ENCODE peak calls at places on chromosome 15, in eight cellular contexts. One of them, this sample, is unnamed.

GRCh38 chr15:90954712-90955671 is at the start of gene RCCD1:
- DNase-seq in dorsolateral prefrontal cortex: peak; percentile 97
- DNase-seq in A549: peak; percentile 98
- DNase-seq in progenitor cell of endocrine pancreas: peak; percentile 80
- DNase-seq in fibroblast of pulmonary artery: peak; percentile 95
- DNase-seq in WTC11: peak; percentile 93
- DNase-seq in OCI-LY7: peak; percentile 98
- DNase-seq in heart right ventricle: peak; percentile 95
- DNase-seq in this sample: peak; percentile 90

GRCh38 chr15:50476143-50476542 is 51.9 kb downstream of the USP8 start:
- DNase-seq in WTC11: no peak
- DNase-seq in A549: no peak
- DNase-seq in progenitor cell of endocrine pancreas: no peak
- DNase-seq in heart right ventricle: no peak
- DNase-seq in fibroblast of pulmonary artery: no peak
- DNase-seq in OCI-LY7: no peak
- DNase-seq in dorsolateral prefrontal cortex: no peak
- DNase-seq in this sample: no peak

GRCh38 chr15:67080118-67080899 is 14.9 kb downstream of the SMAD3 start:
- DNase-seq in fibroblast of pulmonary artery: peak; percentile 81
- DNase-seq in A549: no peak
- DNase-seq in progenitor cell of endocrine pancreas: no peak
- DNase-seq in heart right ventricle: peak; percentile 38
- DNase-seq in WTC11: no peak
- DNase-seq in dorsolateral prefrontal cortex: no peak
- DNase-seq in OCI-LY7: no peak
- DNase-seq in this sample: peak; percentile 94

GRCh38 chr15:66674756-66675155 is 27.3 kb upstream of the SMAD6 start:
- DNase-seq in A549: no peak
- DNase-seq in OCI-LY7: no peak
- DNase-seq in fibroblast of pulmonary artery: no peak
- DNase-seq in heart right ventricle: no peak
- DNase-seq in dorsolateral prefrontal cortex: no peak
- DNase-seq in progenitor cell of endocrine pancreas: no peak
- DNase-seq in WTC11: no peak
- DNase-seq in this sample: no peak

GRCh38 chr15:38603271-38603670 is 38.7 kb upstream of the RASGRP1 start:
- DNase-seq in heart right ventricle: no peak
- DNase-seq in A549: no peak
- DNase-seq in OCI-LY7: no peak
- DNase-seq in progenitor cell of endocrine pancreas: no peak
- DNase-seq in fibroblast of pulmonary artery: no peak
- DNase-seq in dorsolateral prefrontal cortex: no peak
- DNase-seq in WTC11: peak; percentile 30
- DNase-seq in this sample: no peak

GRCh38 chr15:25333049-25333448 is 105.8 kb downstream of the UBE3A start:
- DNase-seq in fibroblast of pulmonary artery: no peak
- DNase-seq in dorsolateral prefrontal cortex: no peak
- DNase-seq in heart right ventricle: no peak
- DNase-seq in progenitor cell of endocrine pancreas: no peak
- DNase-seq in A549: no peak
- DNase-seq in OCI-LY7: no peak
- DNase-seq in WTC11: no peak
- DNase-seq in this sample: peak; percentile 5

GRCh38 chr15:70166506-70167087 is 68.9 kb upstream of the TLE3 start:
- DNase-seq in OCI-LY7: no peak
- DNase-seq in heart right ventricle: no peak
- DNase-seq in progenitor cell of endocrine pancreas: no peak
- DNase-seq in fibroblast of pulmonary artery: no peak
- DNase-seq in dorsolateral prefrontal cortex: no peak
- DNase-seq in WTC11: no peak
- DNase-seq in A549: no peak
- DNase-seq in this sample: no peak

GRCh38 chr15:70314652-70315051 is 216.9 kb upstream of the TLE3 start:
- DNase-seq in progenitor cell of endocrine pancreas: no peak
- DNase-seq in WTC11: no peak
- DNase-seq in dorsolateral prefrontal cortex: no peak
- DNase-seq in fibroblast of pulmonary artery: no peak
- DNase-seq in heart right ventricle: no peak
- DNase-seq in A549: no peak
- DNase-seq in OCI-LY7: no peak
- DNase-seq in this sample: no peak

GRCh38 chr15:78831229-78832207 is 20.3 kb upstream of the ADAMTS7 start:
- DNase-seq in progenitor cell of endocrine pancreas: no peak
- DNase-seq in heart right ventricle: no peak
- DNase-seq in dorsolateral prefrontal cortex: no peak
- DNase-seq in fibroblast of pulmonary artery: no peak
- DNase-seq in WTC11: no peak
- DNase-seq in A549: no peak
- DNase-seq in OCI-LY7: no peak
- DNase-seq in this sample: no peak

DNA sequence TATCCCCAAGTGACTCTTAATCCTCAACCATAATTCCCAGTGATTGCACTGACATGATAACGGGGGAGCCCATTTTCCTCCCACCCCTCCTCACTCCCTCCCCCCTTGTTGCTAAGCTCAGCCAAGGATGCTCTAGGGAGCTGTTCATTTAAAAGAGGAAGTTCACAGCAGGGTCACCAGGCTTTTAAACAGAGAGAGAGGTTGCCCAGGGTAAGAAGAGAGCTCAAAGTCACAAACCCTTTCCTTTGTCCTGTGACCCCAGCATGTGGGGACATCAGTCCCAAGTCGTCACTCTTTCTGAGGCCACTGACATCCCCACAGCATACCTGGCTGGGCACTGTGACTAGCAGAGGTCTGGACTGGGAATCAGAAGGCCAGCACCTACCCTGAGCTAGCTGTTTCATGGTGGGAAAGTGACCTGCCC is 144.1 kb downstream of the RORA start:
- DNase-seq in dorsolateral prefrontal cortex: no peak
- DNase-seq in WTC11: no peak
- DNase-seq in heart right ventricle: peak; percentile 42
- DNase-seq in progenitor cell of endocrine pancreas: no peak
- DNase-seq in OCI-LY7: peak; percentile 6
- DNase-seq in fibroblast of pulmonary artery: no peak
- DNase-seq in A549: no peak
- DNase-seq in this sample: no peak
- TF ChIP-seq CTCF in dorsolateral prefrontal cortex: no peak
- TF ChIP-seq CTCF in WTC11: no peak
- TF ChIP-seq CTCF in heart right ventricle: no peak
- TF ChIP-seq CTCF in progenitor cell of endocrine pancreas: no peak
- TF ChIP-seq CTCF in OCI-LY7: no peak
- TF ChIP-seq CTCF in fibroblast of pulmonary artery: no peak
- TF ChIP-seq CTCF in A549: no peak
- TF ChIP-seq CTCF in this sample: no peak

DNA sequence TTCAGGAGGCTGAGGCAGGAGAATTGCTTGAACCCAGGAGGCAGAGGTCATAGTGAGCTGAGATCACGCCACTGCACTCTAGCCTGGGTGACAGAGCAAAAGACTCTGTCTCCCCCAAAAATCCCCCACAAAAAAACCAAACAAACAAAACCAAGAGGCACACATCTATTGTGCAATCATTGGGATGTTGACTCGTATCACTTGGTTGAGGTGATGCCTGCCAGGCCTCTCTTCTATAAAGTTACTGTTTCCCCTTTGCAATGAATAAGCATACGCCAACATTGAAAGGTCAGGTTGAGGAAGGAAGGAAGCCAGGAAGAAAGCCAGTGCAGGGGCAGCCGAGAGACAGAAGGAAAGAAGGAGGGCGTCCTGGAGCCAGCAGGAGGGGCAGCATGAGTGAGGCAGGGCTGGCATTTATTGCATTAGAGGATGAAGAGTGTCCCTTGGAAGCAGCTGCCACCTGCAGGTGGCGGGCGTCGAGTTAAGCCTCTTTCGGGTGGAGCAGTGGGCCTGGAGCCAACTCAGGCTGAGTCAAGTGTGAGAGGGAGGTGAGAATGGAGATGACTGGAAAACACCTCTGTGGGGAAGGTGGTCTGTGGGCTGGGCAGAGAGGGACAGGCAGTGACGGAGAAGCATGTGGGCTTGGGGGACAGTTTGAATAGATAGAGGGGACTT is 8.3 kb upstream of the CSPG4 start:
- DNase-seq in progenitor cell of endocrine pancreas: no peak
- DNase-seq in heart right ventricle: no peak
- DNase-seq in fibroblast of pulmonary artery: peak; percentile 14
- DNase-seq in A549: peak; percentile 80
- DNase-seq in OCI-LY7: peak; percentile 52
- DNase-seq in dorsolateral prefrontal cortex: peak; percentile 73
- DNase-seq in WTC11: peak; percentile 54
- DNase-seq in this sample: peak; percentile 43
- TF ChIP-seq CTCF in progenitor cell of endocrine pancreas: peak; percentile 42
- TF ChIP-seq CTCF in heart right ventricle: peak; percentile 50
- TF ChIP-seq CTCF in fibroblast of pulmonary artery: peak; percentile 15
- TF ChIP-seq CTCF in A549: peak; percentile 51
- TF ChIP-seq CTCF in OCI-LY7: peak; percentile 70
- TF ChIP-seq CTCF in dorsolateral prefrontal cortex: peak; percentile 14
- TF ChIP-seq CTCF in WTC11: no peak
- TF ChIP-seq CTCF in this sample: no peak

DNA sequence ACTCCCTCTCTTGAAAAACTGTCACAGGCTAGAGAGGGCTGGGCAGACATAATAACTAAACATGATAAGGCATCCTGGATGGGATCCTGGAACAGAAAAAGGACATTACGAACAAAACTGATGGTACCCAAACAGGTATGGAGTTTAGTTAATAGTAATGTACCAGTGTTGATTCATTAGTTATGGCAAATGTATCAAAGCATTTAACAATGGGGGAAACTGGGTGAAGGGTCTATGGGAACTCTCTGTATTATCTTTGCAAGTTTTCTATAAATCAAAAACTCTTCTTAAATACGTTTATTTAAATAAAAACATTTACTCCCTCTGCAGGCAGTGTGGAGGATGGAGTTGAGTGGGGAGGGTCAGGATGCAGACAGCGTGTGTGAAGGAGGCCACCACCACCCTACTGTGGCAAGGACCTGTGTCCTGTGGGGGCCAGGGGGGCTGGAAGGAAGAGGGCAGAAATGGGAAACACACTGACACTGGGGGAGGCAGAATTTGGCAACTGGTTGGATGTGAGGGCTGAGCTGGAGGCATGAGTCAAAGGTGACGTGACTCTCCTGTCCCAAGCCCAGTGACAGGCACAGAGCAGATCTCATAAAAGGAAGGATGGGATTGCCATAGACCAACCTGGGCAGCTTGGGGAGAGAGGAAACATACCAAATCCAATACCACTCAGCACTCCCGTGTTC is 59.6 kb upstream of the ITGA11 start:
- DNase-seq in WTC11: no peak
- DNase-seq in A549: no peak
- DNase-seq in progenitor cell of endocrine pancreas: no peak
- DNase-seq in heart right ventricle: no peak
- DNase-seq in OCI-LY7: no peak
- DNase-seq in dorsolateral prefrontal cortex: no peak
- DNase-seq in fibroblast of pulmonary artery: no peak
- DNase-seq in this sample: no peak
- TF ChIP-seq CTCF in WTC11: no peak
- TF ChIP-seq CTCF in A549: no peak
- TF ChIP-seq CTCF in progenitor cell of endocrine pancreas: no peak
- TF ChIP-seq CTCF in heart right ventricle: no peak
- TF ChIP-seq CTCF in OCI-LY7: no peak
- TF ChIP-seq CTCF in dorsolateral prefrontal cortex: no peak
- TF ChIP-seq CTCF in fibroblast of pulmonary artery: no peak
- TF ChIP-seq CTCF in this sample: no peak

GRCh38 chr15:85591622-85592021 is 203.1 kb downstream of the KLHL25 start:
- DNase-seq in fibroblast of pulmonary artery: no peak
- DNase-seq in OCI-LY7: no peak
- DNase-seq in A549: no peak
- DNase-seq in dorsolateral prefrontal cortex: no peak
- DNase-seq in heart right ventricle: no peak
- DNase-seq in progenitor cell of endocrine pancreas: no peak
- DNase-seq in WTC11: no peak
- DNase-seq in this sample: no peak

GRCh38 chr15:85593809-85594441 is 200.8 kb downstream of the KLHL25 start:
- DNase-seq in heart right ventricle: no peak
- DNase-seq in dorsolateral prefrontal cortex: no peak
- DNase-seq in A549: no peak
- DNase-seq in progenitor cell of endocrine pancreas: no peak
- DNase-seq in OCI-LY7: no peak
- DNase-seq in WTC11: no peak
- DNase-seq in fibroblast of pulmonary artery: no peak
- DNase-seq in this sample: no peak

GRCh38 chr15:85589873-85590272 is 204.9 kb downstream of the KLHL25 start:
- DNase-seq in A549: peak; percentile 78
- DNase-seq in OCI-LY7: no peak
- DNase-seq in progenitor cell of endocrine pancreas: no peak
- DNase-seq in fibroblast of pulmonary artery: peak; percentile 66
- DNase-seq in heart right ventricle: no peak
- DNase-seq in dorsolateral prefrontal cortex: no peak
- DNase-seq in WTC11: no peak
- DNase-seq in this sample: peak; percentile 70

GRCh38 chr15:85588657-85589056 is 206.1 kb downstream of the KLHL25 start:
- DNase-seq in OCI-LY7: no peak
- DNase-seq in dorsolateral prefrontal cortex: no peak
- DNase-seq in heart right ventricle: no peak
- DNase-seq in A549: no peak
- DNase-seq in progenitor cell of endocrine pancreas: no peak
- DNase-seq in fibroblast of pulmonary artery: peak; percentile 83
- DNase-seq in WTC11: no peak
- DNase-seq in this sample: peak; percentile 73

GRCh38 chr15:85592148-85592547 is 202.6 kb downstream of the KLHL25 start:
- DNase-seq in fibroblast of pulmonary artery: peak; percentile 90
- DNase-seq in heart right ventricle: no peak
- DNase-seq in WTC11: no peak
- DNase-seq in A549: peak; percentile 79
- DNase-seq in OCI-LY7: no peak
- DNase-seq in progenitor cell of endocrine pancreas: no peak
- DNase-seq in dorsolateral prefrontal cortex: no peak
- DNase-seq in this sample: peak; percentile 81
- TF ChIP-seq CTCF in fibroblast of pulmonary artery: peak; percentile 48
- TF ChIP-seq CTCF in heart right ventricle: peak; percentile 61
- TF ChIP-seq CTCF in WTC11: no peak
- TF ChIP-seq CTCF in A549: peak; percentile 54
- TF ChIP-seq CTCF in OCI-LY7: peak; percentile 38
- TF ChIP-seq CTCF in progenitor cell of endocrine pancreas: peak; percentile 9
- TF ChIP-seq CTCF in dorsolateral prefrontal cortex: peak; percentile 38
- TF ChIP-seq CTCF in this sample: peak; percentile 34